ENCODE peak calls at places on chromosomes 2 and 18, in four cellular contexts. J is GM12878, T is K562, Q is H1. N is an unnamed sample.

GRCh38 chr2:149036507-149037293 is 1.8 kb upstream of the LYPD6B start:
- DNase-seq in J (no peak), T (no peak), Q (no peak), N (no peak)

GRCh38 chr2:227853765-227854271 is 17.6 kb upstream of the DAW1 start:
- DNase-seq in J (no peak), Q (no peak), T (no peak), N (no peak)

GRCh38 chr18:686339-687111 is 25.9 kb downstream of the ENOSF1 start:
- DNase-seq in J (no peak), T (no peak), Q (peak; percentile 66), N (no peak)

GRCh38 chr2:24409700-24410556 is 49.6 kb upstream of the ITSN2 start:
- DNase-seq in T (peak; percentile 57), J (peak; percentile 31), Q (no peak), N (peak; percentile 83)

GRCh38 chr18:29873211-29873610 is 1169.3 kb downstream of the DSC3 start:
- DNase-seq in Q (no peak), J (no peak), T (no peak), N (no peak)

GRCh38 chr18:28045176-28045810 is 131.6 kb downstream of the CDH2 start:
- DNase-seq in Q (no peak), T (no peak), J (no peak), N (no peak)

GRCh38 chr2:185291035-185291647 is 447.5 kb upstream of the FSIP2 start:
- DNase-seq in T (no peak), J (no peak), Q (peak; percentile 74), N (no peak)

GRCh38 chr2:241548451-241548835 is 10.1 kb upstream of the BOK start:
- DNase-seq in J (no peak), Q (no peak), T (no peak), N (no peak)

GRCh38 chr18:34492652-34493051 is 217.4 kb upstream of the DTNA start:
- DNase-seq in T (no peak), J (no peak), Q (no peak), N (peak; percentile 12)

GRCh38 chr2:152038451-152038958 is 60.3 kb downstream of the CACNB4 start:
- DNase-seq in T (no peak), J (no peak), Q (no peak), N (no peak)

GRCh38 chr2:216299588-216299987 is 72.7 kb downstream of the MARCHF4 start:
- DNase-seq in T (no peak), J (no peak), Q (no peak), N (no peak)

GRCh38 chr2:190351955-190352354 is 8.6 kb downstream of the INPP1 start:
- DNase-seq in T (no peak), Q (no peak), J (no peak), N (no peak)

GRCh38 chr2:85648619-85649018 is 19.4 kb downstream of the SFTPB start:
- DNase-seq in T (peak; percentile 57), Q (no peak), J (no peak), N (peak; percentile 49)

GRCh38 chr2:124153713-124154112 is 128.6 kb downstream of the CNTNAP5 start:
- DNase-seq in T (no peak), J (no peak), Q (no peak), N (no peak)

GRCh38 chr18:25278415-25278814 is 73.6 kb downstream of the ZNF521 start:
- DNase-seq in T (no peak), J (no peak), Q (no peak), N (no peak)

GRCh38 chr18:22170421-22171262 is 1.3 kb downstream of the GATA6 start:
- DNase-seq in J (no peak), Q (peak; percentile 71), T (no peak), N (peak; percentile 39)

GRCh38 chr18:63788447-63789096 is 13.4 kb downstream of the SERPINB7 start:
- DNase-seq in J (no peak), T (no peak), Q (no peak), N (no peak)

GRCh38 chr2:198127627-198128026 is 323.2 kb downstream of the PLCL1 start:
- DNase-seq in J (peak; percentile 32), Q (no peak), T (peak; percentile 28), N (peak; percentile 26)

GRCh38 chr18:62131305-62131909 is 55.4 kb downstream of the PIGN start:
- DNase-seq in T (peak; percentile 60), Q (peak; percentile 61), J (peak; percentile 7), N (peak; percentile 50)

GRCh38 chr2:129891341-129892320 is 87.8 kb upstream of the RAB6C start:
- DNase-seq in Q (no peak), T (no peak), J (no peak), N (no peak)

GRCh38 chr2:39062320-39062719 is 58.5 kb downstream of the SOS1 start:
- DNase-seq in J (no peak), T (no peak), Q (no peak), N (no peak)

GRCh38 chr2:143505542-143505941 is 376.3 kb downstream of the ARHGAP15 start:
- DNase-seq in T (no peak), Q (no peak), J (no peak), N (no peak)

GRCh38 chr2:16069663-16069932 is 129.2 kb downstream of the MYCN start:
- DNase-seq in T (no peak), Q (no peak), J (no peak), N (no peak)

GRCh38 chr18:6521804-6522418 is 107.2 kb upstream of the L3MBTL4 start:
- DNase-seq in J (peak; percentile 15), Q (peak; percentile 85), T (peak; percentile 50), N (no peak)

DNA sequence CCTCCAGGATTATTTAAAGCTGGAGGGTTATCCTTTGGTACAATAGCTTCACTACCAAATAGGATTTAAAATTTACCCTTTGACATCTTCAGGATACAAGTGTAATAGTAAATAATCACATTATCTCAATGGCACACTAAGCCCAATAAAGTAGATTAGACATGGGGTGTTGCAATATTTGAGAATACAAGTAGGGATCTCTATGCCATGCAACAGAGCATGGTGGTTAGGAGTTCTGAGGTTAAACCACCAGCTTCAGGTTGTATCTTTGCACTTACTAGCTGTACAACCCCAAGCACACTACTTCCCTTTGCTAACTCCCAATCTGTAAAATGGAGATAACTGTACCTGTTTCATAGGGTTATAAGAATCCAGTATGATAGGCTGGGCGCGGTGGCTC is 6.2 kb downstream of the MBD2 start:
- DNase-seq in T (no peak), J (no peak), Q (no peak), N (no peak)
- TF ChIP-seq NRF1 in T (no peak), J (no peak), Q (no peak), N (no peak)

GRCh38 chr2:240507060-240507777 is 50.6 kb downstream of the ANKMY1 start:
- DNase-seq in T (no peak), Q (no peak), J (no peak), N (peak; percentile 26)

GRCh38 chr2:240508832-240509545 is 48.8 kb downstream of the ANKMY1 start:
- DNase-seq in T (no peak), Q (no peak), J (no peak), N (peak; percentile 3)

GRCh38 chr2:240505946-240506345 is 51.8 kb downstream of the ANKMY1 start:
- DNase-seq in Q (no peak), J (no peak), T (no peak), N (peak; percentile 12)

GRCh38 chr2:240507778-240508251 is 50.0 kb downstream of the ANKMY1 start:
- DNase-seq in J (no peak), T (no peak), Q (no peak), N (peak; percentile 10)

DNA sequence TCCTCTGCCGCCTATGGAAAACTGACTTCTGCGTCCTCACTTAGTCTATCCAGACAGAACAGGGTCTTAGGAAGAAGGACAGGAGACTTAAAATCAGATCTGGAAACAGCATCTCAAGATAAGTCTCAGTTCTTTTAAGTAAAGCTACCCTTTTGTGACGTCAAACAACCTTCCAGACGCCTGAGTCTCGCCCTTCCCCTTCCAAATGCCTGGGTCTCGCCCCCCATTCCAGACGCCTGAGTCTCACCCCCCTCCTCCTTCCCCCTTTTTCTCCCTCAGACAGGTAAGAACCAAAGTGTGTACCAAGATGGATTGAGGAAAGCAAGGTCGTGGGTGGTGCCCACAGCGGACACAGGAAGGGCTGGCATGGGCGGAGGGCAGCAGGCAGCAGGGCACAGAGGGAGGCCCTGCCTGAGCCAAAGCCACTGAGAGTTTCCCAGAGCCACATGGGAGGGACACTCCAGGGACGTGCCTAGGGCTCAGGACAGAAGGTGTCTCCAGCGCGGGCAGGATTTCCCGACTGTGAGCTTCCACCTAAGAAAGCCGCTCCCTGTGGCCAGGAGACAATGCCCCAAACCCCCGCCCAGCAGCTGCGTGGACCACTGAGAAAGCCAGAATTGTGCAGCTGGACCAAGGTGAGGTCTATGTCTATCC is 51.3 kb downstream of the ANKMY1 start:
- DNase-seq in T (no peak), Q (no peak), J (no peak), N (peak; percentile 13)
- TF ChIP-seq NRF1 in T (no peak), Q (no peak), J (no peak), N (no peak)

GRCh38 chr2:54558976-54559410 is 102.9 kb downstream of the SPTBN1 start:
- DNase-seq in T (no peak), J (no peak), Q (no peak), N (peak; percentile 53)

GRCh38 chr2:54561795-54562592 is 105.9 kb downstream of the SPTBN1 start:
- DNase-seq in J (no peak), T (no peak), Q (no peak), N (no peak)

GRCh38 chr2:54561010-54561409 is 104.9 kb downstream of the SPTBN1 start:
- DNase-seq in J (no peak), T (no peak), Q (no peak), N (no peak)

GRCh38 chr2:54559593-54560145 is 103.5 kb downstream of the SPTBN1 start:
- DNase-seq in T (no peak), J (no peak), Q (no peak), N (peak; percentile 65)

DNA sequence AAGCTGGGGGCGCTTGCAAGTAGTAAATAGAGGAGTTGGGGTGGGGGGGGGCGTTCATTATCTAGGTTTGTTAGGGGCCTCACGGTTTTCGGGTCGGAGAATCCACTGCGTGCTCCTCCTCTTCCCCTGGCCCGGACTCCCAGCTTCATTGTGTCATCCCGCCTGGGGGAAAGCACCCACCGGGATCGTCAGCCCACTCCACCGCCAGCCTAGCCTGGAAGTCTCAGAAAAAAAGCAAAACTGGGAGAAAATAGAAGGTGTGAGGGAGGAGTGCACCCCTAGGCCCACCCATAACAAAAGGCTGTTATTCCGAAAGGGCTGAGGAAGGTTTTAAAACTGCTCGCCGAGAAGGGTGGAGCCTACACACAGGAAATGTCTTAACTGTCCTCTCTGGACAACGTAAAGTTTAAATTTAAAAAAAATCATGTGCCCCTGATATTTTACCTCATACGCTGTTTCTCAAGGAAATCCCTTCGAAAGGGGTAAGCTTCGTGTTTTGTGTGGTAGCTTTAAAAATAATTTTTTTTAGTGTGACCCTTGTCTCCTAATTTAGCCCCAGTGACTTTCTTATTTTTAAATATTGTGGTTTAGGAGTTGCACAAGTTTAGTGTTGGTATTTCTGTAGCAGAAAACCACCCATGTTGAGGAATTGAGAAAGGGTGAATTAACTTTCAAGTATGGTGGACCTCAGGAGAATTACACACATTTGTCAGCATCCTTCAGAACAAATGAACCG is 104.2 kb downstream of the SPTBN1 start:
- DNase-seq in Q (no peak), J (no peak), T (peak; percentile 29), N (peak; percentile 57)
- TF ChIP-seq NRF1 in Q (no peak), J (no peak), T (no peak), N (no peak)

DNA sequence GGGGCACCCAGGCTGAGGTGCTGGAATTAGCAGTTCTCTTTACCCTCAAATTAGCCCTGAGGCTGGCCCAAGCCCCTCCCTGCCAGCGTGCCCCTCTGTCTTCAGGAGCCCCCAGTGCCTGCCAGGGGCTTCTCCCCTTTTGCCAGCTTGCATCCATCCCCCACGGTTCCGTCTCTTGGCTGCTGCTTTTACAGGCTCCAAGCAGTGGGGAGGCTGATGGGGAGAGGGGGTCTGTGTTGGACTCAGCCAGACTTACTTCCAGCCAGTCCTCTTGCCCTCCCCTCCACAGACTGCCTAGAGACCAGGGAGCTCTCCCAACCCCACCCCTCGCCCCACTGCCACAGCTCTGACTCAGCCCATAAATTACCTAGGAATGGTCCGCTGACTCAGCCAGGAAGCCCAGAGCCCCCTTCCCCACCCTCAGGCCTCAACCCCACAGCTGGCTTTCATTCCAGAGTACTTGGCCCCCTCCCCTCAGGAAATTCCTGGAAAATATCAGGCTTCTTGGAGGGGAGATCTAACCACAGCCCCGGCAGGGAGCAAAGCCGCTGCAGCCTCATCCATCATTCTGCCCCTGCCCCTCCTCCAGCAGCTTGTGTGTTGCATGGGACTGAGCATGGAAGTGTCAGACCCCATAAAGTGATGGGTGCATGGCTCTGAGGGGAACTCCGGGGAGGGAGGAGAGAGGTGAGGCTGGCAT is 184.6 kb downstream of the ZFP36L2 start:
- DNase-seq in J (no peak), Q (peak; percentile 60), T (peak; percentile 77), N (peak; percentile 82)
- TF ChIP-seq NRF1 in J (no peak), Q (no peak), T (no peak), N (no peak)